ENCODE peak calls at places on chromosomes 6 and 20, in four cellular contexts. L is naive thymus-derived CD4-positive, alpha-beta T cell; N is right cardiac atrium; X is pancreas. T is an unnamed sample. For H3K9me3, the result is how much of the 10 kb centered on the place peaks cover.

GRCh38 chr20:48986899-48987298 is 59.2 kb upstream of the CSE1L start:
- DNase-seq in N (no peak), L (no peak), X (no peak), T (no peak)

GRCh38 chr6:138692058-138692977 is 81.3 kb upstream of the CCDC28A start:
- DNase-seq in L (peak), X (peak), N (peak), T (peak)

GRCh38 chr6:80769101-80769500 is 662.6 kb downstream of the BCKDHB start:
- DNase-seq in L (no peak), N (no peak), X (no peak), T (no peak)

GRCh38 chr6:105568751-105569150 is 165.9 kb upstream of the PREP start:
- DNase-seq in L (no peak), N (no peak), X (no peak), T (no peak)

GRCh38 chr6:70651326-70651905 is 16.3 kb upstream of the SMAP1 start:
- DNase-seq in X (no peak), L (peak), N (no peak), T (peak)

GRCh38 chr20:57469418-57470211 is 55.3 kb downstream of the CTCFL start:
- DNase-seq in N (peak), X (no peak), L (no peak), T (no peak)

GRCh38 chr20:50744143-50744792 is 12.9 kb downstream of the PARD6B start:
- DNase-seq in L (no peak), N (peak), X (peak), T (peak)

GRCh38 chr6:37628611-37629320 is 68.9 kb downstream of the MDGA1 start:
- DNase-seq in X (no peak), L (no peak), N (no peak), T (no peak)

GRCh38 chr6:137846772-137847313 is 20.2 kb upstream of the TNFAIP3 start:
- DNase-seq in L (no peak), N (peak), X (no peak), T (peak)

GRCh38 chr6:48928937-48929336 is 534.1 kb downstream of the MMUT start:
- DNase-seq in L (no peak), X (no peak), N (no peak), T (no peak)

GRCh38 chr6:26054937-26055669 is 32.1 kb upstream of the HFE start:
- DNase-seq in L (peak), X (peak), N (peak), T (peak)

GRCh38 chr6:33744895-33745546 is 1.7 kb downstream of the IP6K3 start:
- DNase-seq in L (no peak), N (no peak), X (no peak), T (peak)

GRCh38 chr6:33610057-33610456 is 11.1 kb upstream of the ITPR3 start:
- DNase-seq in N (no peak), X (no peak), L (no peak), T (peak)

GRCh38 chr20:44247676-44248419 is 740 bp downstream of the GDAP1L1 start:
- DNase-seq in N (peak), X (no peak), L (peak), T (no peak)

GRCh38 chr6:161961046-161961445 is 687.2 kb upstream of the AGPAT4 start:
- DNase-seq in L (no peak), N (no peak), X (no peak), T (no peak)

GRCh38 chr6:146984251-146984924 is 219.8 kb upstream of the STXBP5 start:
- DNase-seq in L (no peak), N (no peak), X (no peak), T (no peak)

GRCh38 chr6:57257911-57258541 is 35.9 kb upstream of the RAB23 start:
- DNase-seq in X (no peak), L (no peak), N (no peak), T (no peak)

GRCh38 chr6:167210375-167211295 is 52.9 kb upstream of the GPR31 start:
- DNase-seq in N (peak), L (no peak), X (no peak), T (no peak)

GRCh38 chr6:142706200-142706599 is 238.8 kb downstream of the HIVEP2 start:
- DNase-seq in X (no peak), L (no peak), N (no peak), T (no peak)

GRCh38 chr6:43339168-43339567 is 30.3 kb downstream of the ZNF318 start:
- DNase-seq in N (no peak), L (no peak), X (no peak), T (no peak)

GRCh38 chr6:87791485-87791884 is 89.5 kb upstream of the AKIRIN2 start:
- DNase-seq in L (no peak), X (no peak), N (no peak), T (no peak)

GRCh38 chr6:393391-394221 is 2.1 kb downstream of the IRF4 start:
- DNase-seq in N (no peak), X (no peak), L (no peak), T (no peak)

GRCh38 chr20:52405417-52405816 is 213.8 kb upstream of the ZFP64 start:
- DNase-seq in L (peak), N (no peak), X (no peak), T (no peak)

GRCh38 chr6:22830463-22830862 is 261.1 kb downstream of the HDGFL1 start:
- DNase-seq in L (no peak), X (no peak), N (no peak), T (no peak)

GRCh38 chr20:23143098-23143497 is 57.0 kb upstream of the CD93 start:
- DNase-seq in N (peak), X (peak), L (no peak), T (no peak)

GRCh38 chr6:166470029-166470862 is 87.5 kb upstream of the MPC1 start:
- DNase-seq in L (no peak), X (no peak), N (no peak), T (no peak)

GRCh38 chr6:165749163-165749562 is 86.1 kb upstream of the PDE10A start:
- DNase-seq in L (no peak), N (no peak), X (no peak), T (no peak)

GRCh38 chr6:69917834-69918233 is 51.5 kb downstream of the COL19A1 start:
- DNase-seq in X (no peak), L (no peak), N (no peak), T (no peak)

GRCh38 chr6:158567871-158568401 is 8.0 kb downstream of the TMEM181 start:
- DNase-seq in N (no peak), L (peak), X (no peak), T (no peak)

GRCh38 chr20:33120934-33121333 is 41.5 kb downstream of the BPIFB4 start:
- DNase-seq in X (no peak), N (no peak), L (no peak), T (no peak)

GRCh38 chr6:68126089-68126749 is 508.9 kb upstream of the ADGRB3 start:
- DNase-seq in L (no peak), X (no peak), N (no peak), T (no peak)

GRCh38 chr6:15638373-15638772 is 24.5 kb downstream of the DTNBP1 start:
- DNase-seq in N (no peak), L (no peak), X (no peak), T (no peak)

GRCh38 chr20:24337074-24337473 is 132.4 kb upstream of the SYNDIG1 start:
- DNase-seq in X (no peak), L (no peak), N (no peak), T (no peak)

GRCh38 chr6:43953256-43953655 is 174.0 kb downstream of the MRPL14 start:
- DNase-seq in L (no peak), X (no peak), N (no peak), T (no peak)

GRCh38 chr6:27502508-27503435 is 29.9 kb upstream of the ZNF184 start:
- DNase-seq in L (peak), N (peak), X (peak), T (peak)

GRCh38 chr20:13739726-13740649 is 44.7 kb downstream of the ESF1 start:
- DNase-seq in N (no peak), L (no peak), X (no peak), T (no peak)

GRCh38 chr20:13744403-13744802 is 40.3 kb downstream of the ESF1 start:
- DNase-seq in L (no peak), X (no peak), N (no peak), T (no peak)

GRCh38 chr20:13745784-13746183 is 38.9 kb downstream of the ESF1 start:
- DNase-seq in L (no peak), N (no peak), X (no peak), T (no peak)

GRCh38 chr20:13736792-13737191 is 47.9 kb downstream of the ESF1 start:
- DNase-seq in X (no peak), N (no peak), L (no peak), T (no peak)

DNA sequence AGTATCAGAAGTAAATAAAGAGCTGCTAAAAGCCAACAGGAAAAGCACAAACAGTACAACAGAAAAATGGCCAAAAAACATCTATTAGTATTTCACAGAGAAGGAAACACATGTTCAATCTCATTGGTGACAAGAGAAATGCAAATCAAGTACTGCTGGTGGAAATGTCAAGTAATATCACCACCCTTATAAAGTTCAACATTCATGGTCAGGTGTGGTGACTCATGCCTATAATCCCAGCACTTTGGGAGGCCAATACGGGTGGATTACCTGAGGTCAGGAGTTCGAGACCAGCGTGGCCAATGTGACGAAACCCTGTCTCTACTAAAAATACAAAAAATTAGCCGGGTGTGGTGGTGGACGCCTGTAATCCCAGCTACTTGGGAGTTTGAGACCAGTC is 42.8 kb downstream of the ESF1 start:
- DNase-seq in N (no peak), X (no peak), L (no peak), T (no peak)
- H3K9me3 ChIP-seq in N (under half), X (under half), L (under half), T (under half)

GRCh38 chr6:169473663-169474062 is 220.0 kb upstream of the THBS2 start:
- DNase-seq in L (no peak), N (no peak), X (no peak), T (no peak)

GRCh38 chr6:169469028-169469427 is 215.4 kb upstream of the THBS2 start:
- DNase-seq in N (no peak), X (no peak), L (no peak), T (no peak)

GRCh38 chr6:169472786-169473416 is 219.3 kb upstream of the THBS2 start:
- DNase-seq in L (no peak), N (no peak), X (no peak), T (no peak)

GRCh38 chr6:169470790-169471189 is 217.1 kb upstream of the THBS2 start:
- DNase-seq in L (no peak), N (no peak), X (no peak), T (no peak)

DNA sequence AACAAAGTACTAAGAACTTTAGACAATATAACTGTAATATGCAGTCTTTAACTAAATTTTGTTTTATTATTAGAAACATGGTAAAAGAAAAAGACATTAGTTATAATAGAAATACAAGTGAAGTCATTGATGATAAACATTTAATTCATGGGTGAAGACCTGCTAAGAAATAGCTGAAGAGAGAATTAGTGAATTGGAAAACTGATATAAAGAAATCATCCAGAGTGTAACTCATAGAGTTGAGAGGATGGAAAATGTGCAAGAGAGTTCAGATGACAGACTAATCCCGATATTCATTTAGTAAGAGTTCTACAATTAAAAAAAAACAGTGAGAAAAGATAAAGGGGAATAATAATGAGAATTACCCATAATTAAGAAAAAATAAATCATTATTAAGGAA is 220.7 kb upstream of the THBS2 start:
- DNase-seq in L (no peak), N (no peak), X (no peak), T (no peak)
- H3K9me3 ChIP-seq in L (under half), N (under half), X (under half), T (under half)

GRCh38 chr20:31236953-31237352 is 20.5 kb upstream of the DEFB115 start:
- DNase-seq in N (no peak), X (no peak), L (no peak), T (no peak)

GRCh38 chr20:31237763-31238162 is 19.7 kb upstream of the DEFB115 start:
- DNase-seq in L (no peak), N (no peak), X (no peak), T (no peak)

GRCh38 chr20:31239139-31239538 is 18.3 kb upstream of the DEFB115 start:
- DNase-seq in X (no peak), N (no peak), L (no peak), T (no peak)
- H3K9me3 ChIP-seq in X (under half), N (under half), L (under half), T (half or more)

DNA sequence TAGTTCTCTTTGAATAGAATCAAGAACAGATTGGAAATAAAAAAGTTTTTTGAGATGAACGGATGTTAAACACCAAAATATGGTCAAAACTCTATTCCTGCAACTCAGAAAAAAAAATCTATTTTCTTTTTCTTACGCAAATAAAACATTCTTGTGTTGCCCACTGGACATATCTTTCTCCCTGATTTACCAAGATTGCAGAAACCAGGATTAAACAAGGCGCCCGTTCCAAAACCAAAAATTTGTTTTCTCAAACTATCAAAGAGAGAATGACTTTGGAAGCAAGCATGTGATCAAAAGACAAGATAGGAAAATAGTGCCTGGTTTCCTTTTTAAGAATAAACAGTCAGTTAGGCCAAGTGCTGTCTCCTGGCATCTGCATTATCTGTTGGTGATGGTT is 273.1 kb downstream of the CLIC5 start:
- DNase-seq in L (no peak), X (no peak), N (no peak), T (no peak)
- H3K9me3 ChIP-seq in L (under half), X (under half), N (under half), T (under half)

DNA sequence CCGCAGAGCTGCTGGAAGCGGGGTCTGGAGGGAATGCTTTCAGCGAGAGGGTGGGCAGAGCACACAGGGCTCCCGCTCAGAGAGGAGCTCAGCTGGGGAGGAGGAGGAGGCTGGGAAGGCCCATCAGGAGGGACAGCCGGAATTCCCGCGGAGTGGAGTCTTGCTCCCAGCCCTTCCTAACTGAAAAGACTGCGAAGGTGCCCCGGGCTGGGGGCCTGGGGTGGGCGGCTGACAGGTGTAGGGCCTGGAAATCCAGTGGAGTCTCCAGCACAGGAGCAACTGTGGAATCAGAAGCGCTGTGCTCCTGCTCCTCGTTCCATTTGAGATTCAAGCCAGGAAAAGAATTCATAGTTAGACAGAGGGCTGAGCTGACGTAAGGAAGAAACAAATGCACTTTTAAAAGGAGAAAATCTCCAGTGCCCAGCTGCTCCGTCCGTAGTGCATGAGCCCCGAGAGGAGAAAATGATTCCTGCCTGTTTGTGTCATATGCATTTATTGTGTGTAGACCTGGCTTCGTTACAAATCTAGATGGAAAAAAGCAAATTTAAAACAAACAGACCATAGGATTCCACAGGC is 197.6 kb downstream of the SMOC2 start:
- DNase-seq in N (no peak), L (no peak), X (no peak), T (no peak)
- H3K9me3 ChIP-seq in N (under half), L (under half), X (under half), T (under half)

GRCh38 chr20:58909585-58909984 is 57.1 kb downstream of the GNAS start:
- DNase-seq in L (no peak), N (no peak), X (no peak), T (no peak)

GRCh38 chr20:58910473-58910872 is 58.0 kb downstream of the GNAS start:
- DNase-seq in L (no peak), N (no peak), X (no peak), T (no peak)

GRCh38 chr20:58907481-58908137 is 55.1 kb downstream of the GNAS start:
- DNase-seq in N (peak), X (peak), L (peak), T (peak)

GRCh38 chr20:58908216-58908615 is 55.7 kb downstream of the GNAS start:
- DNase-seq in X (no peak), L (no peak), N (no peak), T (no peak)

DNA sequence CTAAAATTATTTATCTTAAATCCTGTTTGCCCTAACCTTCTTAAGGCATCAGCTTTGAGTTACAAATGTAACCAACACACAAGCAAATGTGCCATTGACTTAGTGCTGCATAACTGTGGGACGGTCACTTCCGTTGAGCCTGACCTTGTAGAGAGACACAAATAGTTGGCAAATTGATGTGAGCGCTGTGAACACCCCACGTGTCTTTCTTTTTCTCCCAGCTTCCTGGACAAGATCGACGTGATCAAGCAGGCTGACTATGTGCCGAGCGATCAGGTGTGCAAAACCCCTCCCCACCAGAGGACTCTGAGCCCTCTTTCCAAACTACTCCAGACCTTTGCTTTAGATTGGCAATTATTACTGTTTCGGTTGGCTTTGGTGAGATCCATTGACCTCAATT is 56.4 kb downstream of the GNAS start:
- DNase-seq in L (no peak), N (no peak), X (no peak), T (no peak)
- H3K9me3 ChIP-seq in L (under half), N (under half), X (under half), T (under half)

GRCh38 chr20:29878281-29878741 is 1379.2 kb upstream of the DEFB115 start:
- DNase-seq in X (no peak), N (peak), L (no peak), T (peak)

GRCh38 chr20:29876911-29877285 is 1380.6 kb upstream of the DEFB115 start:
- DNase-seq in N (no peak), L (no peak), X (no peak), T (peak)

GRCh38 chr20:29873946-29874345 is 1383.5 kb upstream of the DEFB115 start:
- DNase-seq in L (peak), N (peak), X (no peak), T (peak)

GRCh38 chr20:29878777-29879442 is 1378.6 kb upstream of the DEFB115 start:
- DNase-seq in N (peak), L (no peak), X (no peak), T (peak)

GRCh38 chr20:29874476-29875202 is 1382.8 kb upstream of the DEFB115 start:
- DNase-seq in X (no peak), L (no peak), N (peak), T (peak)
- H3K9me3 ChIP-seq in X (under half), L (under half), N (under half), T (half or more)

T was measured in mucosa of descending colon.